ENCODE peak calls at places on chromosomes 13 and 19, in eight cellular contexts. Z is H7; A is tibial nerve; T is GM06990; K is CD8-positive, alpha-beta memory T cell; O is astrocyte; Q is naive thymus-derived CD4-positive, alpha-beta T cell; P is ascending aorta. W is an unnamed sample.

GRCh38 chr19:40585677-40586422 is 9.2 kb downstream of the SHKBP1 start:
- DNase-seq in Z (no peak), A (no peak), T (no peak), K (no peak), O (peak; percentile 59), Q (no peak), P (no peak), W (no peak)

GRCh38 chr19:45443462-45444317 is 20.0 kb upstream of the ERCC1 start:
- DNase-seq in Z (peak; percentile 98), A (peak; percentile 97), T (peak; percentile 68), K (no peak), O (peak; percentile 63), Q (peak; percentile 59), P (peak; percentile 100), W (peak; percentile 97)

GRCh38 chr13:76894401-76895110 is 8.4 kb upstream of the KCTD12 start:
- DNase-seq in Z (no peak), A (no peak), T (no peak), K (no peak), O (no peak), Q (no peak), P (no peak), W (no peak)

GRCh38 chr13:98014766-98015165 is 61.3 kb downstream of the IPO5 start:
- DNase-seq in Z (no peak), A (no peak), T (no peak), K (no peak), O (peak; percentile 74), Q (no peak), P (no peak), W (no peak)

GRCh38 chr19:48868196-48868886 is at the start of gene PLEKHA4:
- DNase-seq in Z (peak; percentile 82), A (peak; percentile 57), T (no peak), K (no peak), O (no peak), Q (no peak), P (peak; percentile 90), W (no peak)

GRCh38 chr19:6376512-6377193 is 920 bp upstream of the PSPN start:
- DNase-seq in Z (peak; percentile 38), A (no peak), T (no peak), K (no peak), O (no peak), Q (no peak), P (no peak), W (no peak)

GRCh38 chr19:10720607-10721125 is 2.8 kb downstream of the DNM2 start:
- DNase-seq in Z (no peak), A (no peak), T (no peak), K (no peak), O (no peak), Q (no peak), P (no peak), W (no peak)

GRCh38 chr13:30690282-30691188 is 44.8 kb upstream of the ALOX5AP start:
- DNase-seq in Z (no peak), A (peak; percentile 59), T (peak; percentile 45), K (no peak), O (peak; percentile 93), Q (no peak), P (peak; percentile 77), W (peak; percentile 65)

GRCh38 chr13:79434578-79434977 is 28.5 kb upstream of the RBM26 start:
- DNase-seq in Z (no peak), A (no peak), T (no peak), K (no peak), O (peak; percentile 59), Q (no peak), P (no peak), W (no peak)

GRCh38 chr19:10262771-10263170 is 8.1 kb upstream of the ICAM1 start:
- DNase-seq in Z (no peak), A (no peak), T (no peak), K (no peak), O (no peak), Q (no peak), P (no peak), W (no peak)

GRCh38 chr19:29831041-29831548 is 19.3 kb downstream of the CCNE1 start:
- DNase-seq in Z (no peak), A (no peak), T (peak; percentile 31), K (peak; percentile 86), O (no peak), Q (peak; percentile 23), P (no peak), W (peak; percentile 52)

GRCh38 chr13:94662274-94662945 is 49.9 kb downstream of the SOX21 start:
- DNase-seq in Z (no peak), A (no peak), T (no peak), K (no peak), O (no peak), Q (no peak), P (no peak), W (no peak)

GRCh38 chr13:94666065-94666464 is 46.3 kb downstream of the SOX21 start:
- DNase-seq in Z (no peak), A (no peak), T (no peak), K (no peak), O (no peak), Q (no peak), P (no peak), W (no peak)

GRCh38 chr13:94661396-94661795 is 50.9 kb downstream of the SOX21 start:
- DNase-seq in Z (no peak), A (no peak), T (no peak), K (no peak), O (no peak), Q (no peak), P (no peak), W (no peak)

GRCh38 chr13:94667190-94667589 is 45.2 kb downstream of the SOX21 start:
- DNase-seq in Z (no peak), A (no peak), T (no peak), K (no peak), O (no peak), Q (no peak), P (no peak), W (no peak)

DNA sequence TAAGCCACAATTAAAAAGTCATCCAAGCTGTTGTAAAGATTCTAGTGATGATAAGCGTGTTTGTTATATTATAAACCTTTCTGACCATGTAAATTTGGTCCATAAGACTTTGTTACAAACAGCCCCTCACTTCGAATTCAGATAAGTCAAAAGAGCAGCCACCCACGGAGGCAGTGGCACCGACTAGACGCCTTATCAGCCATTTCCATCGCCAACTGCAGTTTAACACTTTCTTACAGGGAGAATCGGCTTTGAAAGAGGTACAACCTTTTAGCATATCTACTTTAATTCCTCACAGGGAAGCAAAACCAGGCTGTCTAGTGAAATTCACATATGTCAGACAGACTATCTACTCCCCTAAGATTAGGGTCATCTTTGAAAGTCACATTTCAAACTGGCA is 47.5 kb downstream of the SOX21 start:
- DNase-seq in Z (no peak), A (no peak), T (no peak), K (no peak), O (no peak), Q (no peak), P (no peak), W (no peak)
- H3K27me3 ChIP-seq in Z (no peaks in the 10 kb centered on the region), A (no peaks in the 10 kb centered on the region), T (no peaks in the 10 kb centered on the region), K (no peaks in the 10 kb centered on the region), O (peaks cover 10% of the 10 kb centered on the region), Q (no peaks in the 10 kb centered on the region), P (no peaks in the 10 kb centered on the region), W (no peaks in the 10 kb centered on the region)

GRCh38 chr19:18635831-18636182 is 1.0 kb upstream of the KLHL26 start:
- DNase-seq in Z (no peak), A (no peak), T (no peak), K (no peak), O (no peak), Q (no peak), P (no peak), W (no peak)
- H3K4me3 ChIP-seq in Z (no peak overlapping the region), A (peak overlapping the region; percentile 91), T (no peak overlapping the region), K (no peak overlapping the region), O (no peak overlapping the region), Q (no peak overlapping the region), P (peak overlapping the region; percentile 85), W (peak overlapping the region; percentile 79)

GRCh38 chr13:99693351-99693750 is 192.1 kb downstream of the TM9SF2 start:
- DNase-seq in Z (no peak), A (no peak), T (no peak), K (no peak), O (no peak), Q (no peak), P (no peak), W (no peak)

GRCh38 chr13:99689955-99690354 is 188.7 kb downstream of the TM9SF2 start:
- DNase-seq in Z (no peak), A (no peak), T (no peak), K (no peak), O (no peak), Q (no peak), P (no peak), W (no peak)

GRCh38 chr13:99692854-99693253 is 191.6 kb downstream of the TM9SF2 start:
- DNase-seq in Z (no peak), A (no peak), T (no peak), K (no peak), O (no peak), Q (no peak), P (no peak), W (no peak)

GRCh38 chr13:99690426-99691189 is 189.3 kb downstream of the TM9SF2 start:
- DNase-seq in Z (no peak), A (no peak), T (no peak), K (no peak), O (no peak), Q (no peak), P (no peak), W (no peak)

GRCh38 chr13:99691552-99691951 is 190.3 kb downstream of the TM9SF2 start:
- DNase-seq in Z (no peak), A (no peak), T (no peak), K (no peak), O (no peak), Q (no peak), P (no peak), W (no peak)
- H3K27me3 ChIP-seq in Z (no peaks in the 10 kb centered on the region), A (no peaks in the 10 kb centered on the region), T (no peaks in the 10 kb centered on the region), K (no peaks in the 10 kb centered on the region), O (peaks cover 14% of the 10 kb centered on the region), Q (no peaks in the 10 kb centered on the region), P (no peaks in the 10 kb centered on the region), W (no peaks in the 10 kb centered on the region)

DNA sequence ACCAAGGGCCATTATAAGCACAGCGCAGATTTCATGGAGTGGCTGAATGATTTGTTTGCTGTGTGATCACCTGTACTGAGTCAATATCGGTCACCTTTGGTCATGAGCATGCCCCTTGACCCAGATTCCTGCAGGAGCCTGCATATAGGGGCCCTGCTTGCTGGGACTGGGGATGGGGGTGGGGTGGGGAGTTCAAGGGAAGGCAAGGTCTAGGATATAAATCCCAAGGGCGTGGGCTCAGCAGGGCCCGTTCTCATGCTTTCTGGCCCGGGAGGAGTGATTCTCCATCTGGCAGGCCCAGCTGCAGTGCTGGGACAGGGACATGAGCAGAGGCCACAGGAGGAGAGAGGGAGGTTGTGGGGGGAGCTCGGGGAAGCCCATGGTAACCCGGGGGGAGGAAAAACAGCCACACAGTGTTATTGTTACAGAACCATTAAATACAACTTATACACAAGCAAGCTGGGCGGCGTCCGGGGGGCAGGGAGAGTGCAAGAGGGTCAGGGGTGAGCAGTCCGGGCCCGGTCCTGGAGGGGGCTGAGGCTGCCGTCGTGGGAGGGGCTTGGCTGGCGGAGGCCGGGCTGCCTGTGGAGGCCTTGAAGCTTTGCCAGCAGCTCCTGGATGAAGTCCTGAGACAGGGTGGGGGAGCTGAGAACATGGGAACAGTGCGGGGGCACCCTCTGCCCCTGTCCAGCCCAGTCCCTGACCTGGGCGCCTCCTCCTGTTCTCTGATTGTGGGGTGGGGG is 5.2 kb downstream of the PPP1R14A start:
- DNase-seq in Z (peak; percentile 80), A (peak; percentile 44), T (no peak), K (no peak), O (no peak), Q (no peak), P (peak; percentile 91), W (peak; percentile 73)
- H3K4me3 ChIP-seq in Z (peak overlapping the region; percentile 7), A (no peak overlapping the region), T (no peak overlapping the region), K (no peak overlapping the region), O (no peak overlapping the region), Q (no peak overlapping the region), P (peak overlapping the region; percentile 89), W (peak overlapping the region; percentile 8)